ENCODE peak calls at places on chromosomes 16 and 17, in nine cellular contexts. V is upper lobe of right lung; U is AG08396; E is GOT3; G is stimulated activated CD4-positive, alpha-beta T cell treated with anti-CD3 and anti-CD28 coated beads, Interleukin-15, amount 100 ng/mL, for 24 hours; L is T-helper 2 cell; C is NCI-H2107; S is GM19239; D is B cell. T is an unnamed sample.

GRCh38 chr17:75738218-75738802 is 17.1 kb downstream of the ITGB4 start:
- DNase-seq in U (peak), V (no peak), C (no peak), E (no peak), G (peak), S (no peak), D (no peak), L (no peak), T (no peak)

GRCh38 chr16:27365142-27366089 is 36.6 kb upstream of the IL21R start:
- DNase-seq in L (no peak), U (no peak), D (no peak), G (no peak), S (no peak), C (no peak), E (no peak), V (no peak), T (no peak)

GRCh38 chr17:76434870-76435269 is 18.1 kb downstream of the UBE2O start:
- DNase-seq in S (no peak), L (no peak), E (no peak), G (no peak), V (no peak), U (no peak), C (no peak), D (no peak), T (no peak)

GRCh38 chr16:70661918-70662641 is 15.7 kb downstream of the IL34 start:
- DNase-seq in D (peak), E (no peak), L (no peak), S (no peak), V (peak), G (no peak), C (no peak), U (no peak), T (no peak)

GRCh38 chr17:39283896-39284295 is 58.2 kb upstream of the STAC2 start:
- DNase-seq in E (no peak), V (no peak), U (no peak), S (no peak), D (no peak), L (no peak), G (no peak), C (no peak), T (no peak)

GRCh38 chr17:16297367-16298139 is 55.7 kb downstream of the CENPV start:
- DNase-seq in U (no peak), G (no peak), D (no peak), C (no peak), S (no peak), E (no peak), L (no peak), V (no peak), T (no peak)

GRCh38 chr17:43814714-43815113 is 18.2 kb downstream of the MPP3 start:
- DNase-seq in C (no peak), E (no peak), U (peak), S (no peak), G (no peak), V (no peak), L (no peak), D (no peak), T (no peak)

GRCh38 chr17:57135748-57136342 is 50.8 kb downstream of the AKAP1 start:
- DNase-seq in D (no peak), C (no peak), V (no peak), L (no peak), U (no peak), E (no peak), G (peak), S (no peak), T (no peak)

GRCh38 chr16:67279296-67280089 is at the start of gene PLEKHG4:
- DNase-seq in V (peak), G (peak), D (peak), E (peak), C (peak), S (peak), U (peak), L (peak), T (peak)

GRCh38 chr17:80270836-80271235 is 10.2 kb downstream of the RNF213 start:
- DNase-seq in G (peak), C (no peak), L (no peak), S (no peak), D (no peak), E (no peak), U (peak), V (no peak), T (peak)

GRCh38 chr17:49681336-49681735 is 3.4 kb upstream of the SPOP start:
- DNase-seq in V (no peak), U (no peak), E (no peak), L (no peak), S (no peak), C (no peak), G (no peak), D (no peak), T (no peak)

GRCh38 chr17:8123695-8124349 is at the start of gene HES7:
- DNase-seq in D (no peak), V (no peak), S (no peak), L (no peak), G (peak), U (no peak), C (no peak), E (no peak), T (no peak)

GRCh38 chr16:20073203-20074088 is at the start of gene GPR139:
- DNase-seq in L (no peak), E (no peak), G (no peak), S (no peak), C (peak), V (no peak), D (peak), U (no peak), T (no peak)

GRCh38 chr17:34474706-34475105 is 104.7 kb upstream of the TMEM132E start:
- DNase-seq in U (no peak), G (no peak), L (no peak), S (no peak), V (no peak), C (no peak), E (no peak), D (no peak), T (no peak)

GRCh38 chr16:3819741-3820724 is 60.5 kb downstream of the CREBBP start:
- DNase-seq in V (no peak), L (no peak), G (no peak), S (no peak), C (peak), E (no peak), U (peak), D (no peak), T (peak)

GRCh38 chr17:41734139-41734948 is at the start of gene HAP1:
- DNase-seq in D (peak), L (no peak), S (no peak), U (peak), E (no peak), C (no peak), V (peak), G (peak), T (no peak)

GRCh38 chr17:61383689-61384201 is 15.9 kb upstream of the TBX2 start:
- DNase-seq in D (no peak), E (no peak), L (no peak), U (no peak), S (no peak), G (no peak), C (no peak), V (no peak), T (no peak)

GRCh38 chr16:15034266-15035162 is 21.4 kb downstream of the NTAN1 start:
- DNase-seq in G (no peak), D (no peak), V (peak), C (no peak), U (no peak), S (no peak), L (no peak), E (no peak), T (no peak)

GRCh38 chr16:24993722-24994686 is 21.2 kb downstream of the ARHGAP17 start:
- DNase-seq in L (no peak), E (no peak), C (no peak), D (no peak), U (peak), V (no peak), G (no peak), S (no peak), T (no peak)

T was measured in erythroblast.